ENCODE peak calls at places on chromosomes 1 and 21, in six cellular contexts. Y, V, M, J, W and Z are unnamed samples.

GRCh38 chr1:247357062-247357780 is 25.6 kb upstream of the ZNF496 start:
- DNase-seq in Y (no peak), V (no peak), M (no peak), J (no peak), W (no peak), Z (no peak)

GRCh38 chr1:2528966-2529750 is 905 bp downstream of the HES5 start:
- DNase-seq in Y (no peak), V (peak), M (no peak), J (peak), W (no peak), Z (no peak)

GRCh38 chr1:169484683-169485426 is 889 bp downstream of the SLC19A2 start:
- DNase-seq in Y (no peak), V (no peak), M (no peak), J (peak), W (peak), Z (no peak)

GRCh38 chr1:7664147-7664892 is 106.8 kb upstream of the VAMP3 start:
- DNase-seq in Y (no peak), V (no peak), M (no peak), J (no peak), W (no peak), Z (no peak)

GRCh38 chr1:119829636-119830035 is 18.4 kb upstream of the REG4 start:
- DNase-seq in Y (no peak), V (no peak), M (no peak), J (no peak), W (no peak), Z (no peak)

GRCh38 chr1:81208441-81208840 is 592.3 kb upstream of the ADGRL2 start:
- DNase-seq in Y (no peak), V (no peak), M (no peak), J (no peak), W (no peak), Z (no peak)

GRCh38 chr1:208421511-208421910 is 177.3 kb upstream of the PLXNA2 start:
- DNase-seq in Y (no peak), V (no peak), M (no peak), J (no peak), W (no peak), Z (no peak)

GRCh38 chr1:93447481-93448291 is at the start of gene FNBP1L:
- DNase-seq in Y (peak), V (no peak), M (no peak), J (peak), W (peak), Z (peak)

GRCh38 chr1:234755449-234755863 is 145.5 kb upstream of the IRF2BP2 start:
- DNase-seq in Y (no peak), V (no peak), M (no peak), J (peak), W (no peak), Z (no peak)

GRCh38 chr1:89632213-89633102 is 462 bp upstream of the LRRC8C start:
- DNase-seq in Y (peak), V (no peak), M (no peak), J (peak), W (peak), Z (peak)
- TF ChIP-seq POLR2A in Y (no peak), V (no peak), M (no peak), J (no peak), W (no peak), Z (no peak)

GRCh38 chr1:43622471-43622870 is 27.5 kb upstream of the KDM4A start:
- DNase-seq in Y (no peak), V (no peak), M (no peak), J (no peak), W (no peak), Z (no peak)
- TF ChIP-seq TAF1 in Y (no peak), V (no peak), M (no peak), J (no peak), W (no peak), Z (no peak)

GRCh38 chr1:156338180-156338973 is at the start of the genes CCT3 and TSACC:
- DNase-seq in Y (peak), V (peak), M (peak), J (peak), W (peak), Z (peak)
- TF ChIP-seq POLR2A in Y (peak), V (peak), M (peak), J (peak), W (peak), Z (peak)

GRCh38 chr1:201543871-201544521 is 5.1 kb downstream of the NAV1 start:
- DNase-seq in Y (no peak), V (no peak), M (no peak), J (peak), W (no peak), Z (no peak)

GRCh38 chr1:201539561-201540404 is 856 bp downstream of the NAV1 start:
- DNase-seq in Y (no peak), V (no peak), M (no peak), J (peak), W (no peak), Z (no peak)

GRCh38 chr1:201540846-201541735 is 2.2 kb downstream of the NAV1 start:
- DNase-seq in Y (no peak), V (no peak), M (no peak), J (no peak), W (no peak), Z (no peak)

GRCh38 chr1:201544710-201545109 is 5.8 kb downstream of the NAV1 start:
- DNase-seq in Y (no peak), V (no peak), M (no peak), J (no peak), W (no peak), Z (no peak)

GRCh38 chr1:201542166-201543045 is 3.5 kb downstream of the NAV1 start:
- DNase-seq in Y (no peak), V (no peak), M (no peak), J (no peak), W (no peak), Z (no peak)
- TF ChIP-seq TAF1 in Y (no peak), V (no peak), M (no peak), J (no peak), W (no peak), Z (no peak)

GRCh38 chr21:37848721-37849490 is 67.4 kb downstream of the KCNJ6 start:
- DNase-seq in Y (no peak), V (no peak), M (no peak), J (no peak), W (no peak), Z (no peak)
- TF ChIP-seq POLR2A in Y (no peak), V (no peak), M (no peak), J (no peak), W (no peak), Z (no peak)

GRCh38 chr1:47991187-47991586 is 6.0 kb downstream of the TRABD2B start:
- DNase-seq in Y (no peak), V (no peak), M (no peak), J (no peak), W (no peak), Z (no peak)
- TF ChIP-seq TAF1 in Y (no peak), V (no peak), M (no peak), J (no peak), W (no peak), Z (no peak)

DNA sequence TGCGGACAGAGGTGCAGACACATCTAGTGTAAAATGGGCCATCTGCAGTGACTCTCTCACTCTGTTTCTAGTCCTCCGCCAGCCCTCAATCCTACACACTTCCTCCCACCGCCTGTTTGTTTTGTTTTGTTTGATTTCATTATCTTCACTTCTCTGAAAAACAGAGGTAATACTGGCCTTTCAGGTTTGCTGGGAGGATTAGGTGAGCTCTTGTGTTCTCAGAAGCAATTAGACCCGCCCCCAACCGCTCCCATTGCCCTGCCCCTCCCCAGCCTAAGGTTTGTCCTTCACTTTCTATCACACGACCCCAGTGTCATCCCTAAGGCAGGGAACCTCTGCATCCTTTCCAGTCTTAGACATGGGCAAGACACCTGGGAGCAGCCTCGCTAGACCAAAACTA is 43.2 kb upstream of the TACSTD2 start:
- DNase-seq in Y (no peak), V (no peak), M (no peak), J (no peak), W (peak), Z (no peak)
- TF ChIP-seq POLR2A in Y (no peak), V (no peak), M (no peak), J (no peak), W (no peak), Z (no peak)

GRCh38 chr21:14319805-14320204 is 63.1 kb downstream of the HSPA13 start:
- DNase-seq in Y (no peak), V (no peak), M (no peak), J (no peak), W (no peak), Z (no peak)

GRCh38 chr21:14325575-14325974 is 57.4 kb downstream of the HSPA13 start:
- DNase-seq in Y (no peak), V (no peak), M (no peak), J (no peak), W (peak), Z (no peak)

GRCh38 chr21:14318598-14318997 is 64.3 kb downstream of the HSPA13 start:
- DNase-seq in Y (no peak), V (no peak), M (no peak), J (no peak), W (no peak), Z (no peak)

DNA sequence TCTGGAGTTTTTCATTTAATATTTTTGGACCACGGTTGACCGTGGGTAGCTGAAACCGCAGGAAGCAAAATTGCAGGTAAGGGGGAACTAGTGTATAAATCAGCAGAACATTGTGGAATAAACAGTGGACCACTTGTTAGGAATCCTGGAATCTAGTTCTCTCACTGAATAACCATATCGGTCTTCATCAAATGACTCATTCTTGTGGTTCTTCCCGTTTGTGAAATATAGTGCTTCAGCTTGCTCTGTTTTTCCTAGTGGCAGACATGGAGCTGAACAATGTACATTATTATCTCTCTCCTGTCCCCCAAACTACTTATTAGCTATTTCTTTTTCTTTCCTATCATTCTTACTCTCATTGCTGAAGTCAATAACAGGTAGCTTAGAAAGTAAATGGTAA is 61.9 kb downstream of the HSPA13 start:
- DNase-seq in Y (no peak), V (no peak), M (no peak), J (no peak), W (no peak), Z (no peak)
- TF ChIP-seq TAF1 in Y (no peak), V (no peak), M (no peak), J (no peak), W (no peak), Z (no peak)

DNA sequence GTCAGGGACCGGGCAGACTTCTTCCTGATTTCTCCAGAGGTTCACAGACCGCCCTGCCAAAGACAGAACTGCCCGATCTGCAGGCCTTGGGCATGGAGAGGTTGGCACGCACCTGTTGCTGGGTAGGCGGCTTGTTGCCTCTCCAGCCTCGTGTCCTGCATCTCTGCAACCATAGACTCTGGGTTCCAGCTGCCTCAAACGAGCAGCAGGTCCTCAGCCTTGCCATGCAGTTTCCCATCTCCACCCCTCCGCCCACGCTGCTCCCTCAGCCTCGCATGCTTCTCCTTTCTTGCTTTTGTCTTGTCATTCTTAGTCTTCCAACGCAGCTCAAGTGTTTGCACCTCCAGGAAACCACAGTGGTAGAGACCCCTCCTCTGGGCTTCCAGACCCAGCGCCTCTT is 126.2 kb downstream of the LACTBL1 start:
- DNase-seq in Y (no peak), V (no peak), M (no peak), J (peak), W (no peak), Z (no peak)
- TF ChIP-seq POLR2A in Y (no peak), V (no peak), M (no peak), J (no peak), W (no peak), Z (no peak)